ENCODE peak calls at places on chromosome 16, in ten cellular contexts. C is A673, J is ascending aorta, F is heart left ventricle, N is GM13977, D is endothelial cell, T is heart right ventricle, Z is A549, B is foreskin keratinocyte, O is WTC11. S is an unnamed sample.

GRCh38 chr16:48426244-48427135 is 41.3 kb upstream of the SIAH1 start:
- DNase-seq in C (no peak), J (no peak), F (no peak), N (no peak), D (no peak), T (no peak), Z (no peak), B (no peak), O (no peak), S (no peak)

GRCh38 chr16:87409781-87410180 is 17.6 kb downstream of the MAP1LC3B start:
- DNase-seq in C (no peak), J (no peak), F (no peak), N (no peak), D (no peak), T (no peak), Z (no peak), B (no peak), O (no peak), S (no peak)

GRCh38 chr16:57614546-57615343 is 13.7 kb upstream of the ADGRG1 start:
- DNase-seq in C (no peak), J (no peak), F (no peak), N (no peak), D (no peak), T (no peak), Z (no peak), B (no peak), O (no peak), S (no peak)

GRCh38 chr16:58119509-58119845 is 9.7 kb downstream of the CFAP20 start:
- DNase-seq in C (peak; percentile 76), J (no peak), F (no peak), N (no peak), D (no peak), T (no peak), Z (no peak), B (no peak), O (no peak), S (no peak)

GRCh38 chr16:72256398-72257048 is 84.6 kb upstream of the PMFBP1 start:
- DNase-seq in C (no peak), J (no peak), F (no peak), N (no peak), D (no peak), T (no peak), Z (no peak), B (peak; percentile 24), O (no peak), S (no peak)

GRCh38 chr16:2205967-2206313 is 686 bp downstream of the MLST8 start:
- DNase-seq in C (no peak), J (no peak), F (no peak), N (no peak), D (no peak), T (no peak), Z (no peak), B (no peak), O (no peak), S (peak; percentile 57)

GRCh38 chr16:86611517-86611840 is 33.1 kb downstream of the FOXL1 start:
- DNase-seq in C (no peak), J (no peak), F (peak; percentile 70), N (no peak), D (no peak), T (peak; percentile 73), Z (no peak), B (no peak), O (no peak), S (no peak)

GRCh38 chr16:65908568-65908967 is 457.9 kb upstream of the CDH5 start:
- DNase-seq in C (no peak), J (no peak), F (no peak), N (no peak), D (no peak), T (no peak), Z (no peak), B (no peak), O (peak; percentile 38), S (no peak)

GRCh38 chr16:65120811-65121721 is 797 bp downstream of the CDH11 start:
- DNase-seq in C (peak; percentile 56), J (no peak), F (peak; percentile 37), N (peak; percentile 15), D (peak; percentile 35), T (peak; percentile 10), Z (no peak), B (peak; percentile 27), O (peak; percentile 40), S (peak; percentile 71)

GRCh38 chr16:56551796-56552738 is 12.8 kb upstream of the MT4 start:
- DNase-seq in C (no peak), J (no peak), F (peak; percentile 34), N (no peak), D (no peak), T (peak; percentile 24), Z (no peak), B (no peak), O (no peak), S (no peak)

GRCh38 chr16:87580855-87581261 is 21.4 kb upstream of the JPH3 start:
- DNase-seq in C (peak; percentile 56), J (no peak), F (no peak), N (no peak), D (no peak), T (no peak), Z (no peak), B (no peak), O (no peak), S (no peak)

GRCh38 chr16:16143038-16143763 is 80.1 kb downstream of the ABCC6 start:
- DNase-seq in C (peak; percentile 17), J (no peak), F (no peak), N (no peak), D (peak; percentile 50), T (no peak), Z (peak; percentile 69), B (no peak), O (peak; percentile 63), S (no peak)

GRCh38 chr16:84532855-84533486 is 28.5 kb upstream of the MEAK7 start:
- DNase-seq in C (no peak), J (no peak), F (no peak), N (no peak), D (no peak), T (no peak), Z (no peak), B (no peak), O (no peak), S (no peak)

GRCh38 chr16:24540575-24541240 is 1.3 kb downstream of the RBBP6 start:
- DNase-seq in C (peak; percentile 27), J (no peak), F (no peak), N (peak; percentile 33), D (no peak), T (no peak), Z (no peak), B (no peak), O (no peak), S (no peak)

GRCh38 chr16:871562-872330 is 71.2 kb upstream of the GNG13 start:
- DNase-seq in C (no peak), J (no peak), F (no peak), N (no peak), D (no peak), T (no peak), Z (no peak), B (no peak), O (no peak), S (peak; percentile 71)

GRCh38 chr16:47143677-47144558 is at the start of gene NETO2:
- DNase-seq in C (peak; percentile 73), J (no peak), F (peak; percentile 59), N (peak; percentile 88), D (peak; percentile 71), T (peak; percentile 48), Z (peak; percentile 61), B (no peak), O (peak; percentile 72), S (peak; percentile 92)

GRCh38 chr16:47144559-47144877 is 773 bp upstream of the NETO2 start:
- DNase-seq in C (no peak), J (no peak), F (no peak), N (no peak), D (no peak), T (no peak), Z (no peak), B (no peak), O (no peak), S (no peak)

GRCh38 chr16:47141773-47142468 is 1.8 kb downstream of the NETO2 start:
- DNase-seq in C (peak; percentile 92), J (peak; percentile 35), F (peak; percentile 76), N (peak; percentile 84), D (peak; percentile 83), T (peak; percentile 80), Z (peak; percentile 82), B (peak; percentile 71), O (peak; percentile 92), S (peak; percentile 85)

GRCh38 chr16:47142469-47143328 is 1.0 kb downstream of the NETO2 start:
- DNase-seq in C (peak; percentile 60), J (no peak), F (peak; percentile 35), N (peak; percentile 72), D (no peak), T (peak; percentile 11), Z (peak; percentile 25), B (no peak), O (peak; percentile 22), S (peak; percentile 85)

GRCh38 chr16:47143329-47143676 is 442 bp downstream of the NETO2 start:
- DNase-seq in C (peak; percentile 81), J (no peak), F (peak; percentile 59), N (peak; percentile 94), D (peak; percentile 86), T (peak; percentile 21), Z (peak; percentile 73), B (no peak), O (peak; percentile 77), S (peak; percentile 90)
- TF ChIP-seq CTCF in C (peak; percentile 43), J (no peak), F (peak; percentile 67), N (peak; percentile 94), D (peak; percentile 91), T (peak; percentile 46), Z (peak; percentile 83), B (peak; percentile 85), O (peak; percentile 67), S (peak; percentile 55)

GRCh38 chr16:50742521-50743150 is 750 bp downstream of the CYLD start:
- DNase-seq in C (peak; percentile 11), J (no peak), F (peak; percentile 40), N (peak; percentile 64), D (peak; percentile 17), T (peak; percentile 13), Z (no peak), B (no peak), O (peak; percentile 25), S (no peak)
- TF ChIP-seq CTCF in C (no peak), J (no peak), F (no peak), N (no peak), D (no peak), T (no peak), Z (no peak), B (no peak), O (no peak), S (no peak)

DNA sequence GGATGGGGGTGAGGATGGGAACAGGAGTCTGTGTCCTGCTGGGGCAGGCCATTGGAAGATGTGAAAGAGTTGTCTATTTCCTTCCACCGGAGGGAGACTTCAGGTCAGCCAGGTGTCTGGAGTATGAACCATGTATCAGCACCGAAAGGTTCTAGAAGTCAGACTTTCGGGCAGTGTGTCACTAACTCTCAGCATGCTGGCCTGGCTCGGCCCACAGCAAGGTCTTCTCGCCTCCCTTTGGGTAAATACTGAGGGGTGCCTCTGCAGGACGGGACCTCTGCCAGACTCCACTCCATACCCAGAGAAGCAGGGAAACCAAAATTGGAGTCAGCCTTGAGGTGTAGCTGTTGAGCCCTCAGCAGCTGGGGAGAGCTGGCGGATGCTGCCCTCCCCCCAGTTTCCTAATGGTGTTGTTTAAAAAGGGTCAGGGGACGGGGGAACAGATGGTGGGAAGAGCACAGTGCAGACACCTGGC is 507 bp downstream of the CIITA start:
- DNase-seq in C (no peak), J (no peak), F (no peak), N (no peak), D (no peak), T (no peak), Z (no peak), B (no peak), O (no peak), S (no peak)
- TF ChIP-seq CTCF in C (no peak), J (no peak), F (no peak), N (no peak), D (no peak), T (no peak), Z (no peak), B (no peak), O (no peak), S (no peak)

GRCh38 chr16:54932737-54933254 is 2.1 kb downstream of the IRX5 start:
- DNase-seq in C (no peak), J (no peak), F (no peak), N (no peak), D (peak; percentile 41), T (no peak), Z (no peak), B (no peak), O (peak; percentile 60), S (peak; percentile 69)
- TF ChIP-seq CTCF in C (no peak), J (no peak), F (no peak), N (no peak), D (no peak), T (no peak), Z (no peak), B (peak; percentile 36), O (no peak), S (no peak)